ENCODE peak calls at places on chromosomes 3 and 15, in nine cellular contexts. C is GM20000, H is glutamatergic neuron, R is fibroblast of pulmonary artery, F is heart right ventricle, M is epithelial cell of esophagus, N is HFF-Myc, D is bronchial epithelial cell, L is B cell. A is an unnamed sample.

GRCh38 chr15:59199775-59200465 is 6.7 kb upstream of the LDHAL6B start:
- DNase-seq in C (no peak), H (no peak), R (peak), F (no peak), M (peak), N (peak), D (peak), L (no peak), A (no peak)

GRCh38 chr15:99212401-99212800 is 37.0 kb downstream of the TTC23 start:
- DNase-seq in C (no peak), H (no peak), R (peak), F (no peak), M (peak), N (no peak), D (no peak), L (no peak), A (no peak)

GRCh38 chr3:21041621-21042020 is 709.4 kb downstream of the ZNF385D start:
- DNase-seq in C (no peak), H (no peak), R (peak), F (no peak), M (no peak), N (no peak), D (no peak), L (no peak), A (no peak)

GRCh38 chr15:42046597-42046996 is 25.8 kb upstream of the PLA2G4E start:
- DNase-seq in C (no peak), H (no peak), R (no peak), F (no peak), M (no peak), N (no peak), D (peak), L (no peak), A (no peak)

GRCh38 chr3:71146673-71147072 is 436.9 kb downstream of the FOXP1 start:
- DNase-seq in C (no peak), H (peak), R (no peak), F (no peak), M (no peak), N (no peak), D (no peak), L (no peak), A (no peak)

GRCh38 chr3:172140499-172141391 is 101.4 kb downstream of the FNDC3B start:
- DNase-seq in C (no peak), H (no peak), R (peak), F (no peak), M (peak), N (no peak), D (peak), L (no peak), A (no peak)

GRCh38 chr3:38139191-38139590 is 730 bp downstream of the MYD88 start:
- DNase-seq in C (no peak), H (no peak), R (no peak), F (no peak), M (peak), N (no peak), D (no peak), L (no peak), A (no peak)

GRCh38 chr3:74370342-74370741 is 244.1 kb downstream of the CNTN3 start:
- DNase-seq in C (no peak), H (no peak), R (no peak), F (no peak), M (no peak), N (no peak), D (no peak), L (no peak), A (no peak)

GRCh38 chr15:100464256-100464655 is 64.5 kb downstream of the CERS3 start:
- DNase-seq in C (no peak), H (no peak), R (no peak), F (no peak), M (peak), N (no peak), D (peak), L (no peak), A (no peak)

GRCh38 chr3:140753865-140754754 is 76.2 kb downstream of the TRIM42 start:
- DNase-seq in C (no peak), H (no peak), R (no peak), F (no peak), M (peak), N (no peak), D (peak), L (no peak), A (no peak)

GRCh38 chr3:136939489-136939888 is 18.3 kb upstream of the IL20RB start:
- DNase-seq in C (no peak), H (no peak), R (no peak), F (no peak), M (no peak), N (no peak), D (no peak), L (no peak), A (no peak)

GRCh38 chr15:39354188-39354587 is 226.7 kb upstream of the THBS1 start:
- DNase-seq in C (no peak), H (no peak), R (no peak), F (no peak), M (no peak), N (no peak), D (no peak), L (no peak), A (no peak)

GRCh38 chr3:97662264-97662663 is 102.3 kb upstream of the ARL6 start:
- DNase-seq in C (no peak), H (no peak), R (no peak), F (no peak), M (no peak), N (no peak), D (no peak), L (no peak), A (no peak)

GRCh38 chr3:182136008-182136910 is 424.5 kb downstream of the SOX2 start:
- DNase-seq in C (no peak), H (no peak), R (no peak), F (no peak), M (no peak), N (no peak), D (no peak), L (no peak), A (no peak)

GRCh38 chr3:143849854-143850549 is 1.7 kb upstream of the SLC9A9 start:
- DNase-seq in C (no peak), H (no peak), R (peak), F (no peak), M (peak), N (peak), D (peak), L (no peak), A (no peak)

GRCh38 chr3:128354788-128355548 is 111.7 kb downstream of the DNAJB8 start:
- DNase-seq in C (no peak), H (no peak), R (no peak), F (no peak), M (no peak), N (no peak), D (no peak), L (no peak), A (no peak)

GRCh38 chr3:72301779-72302178 is 516.8 kb upstream of the PROK2 start:
- DNase-seq in C (no peak), H (no peak), R (no peak), F (no peak), M (no peak), N (no peak), D (no peak), L (no peak), A (no peak)

GRCh38 chr3:143658116-143658515 is 190.2 kb downstream of the SLC9A9 start:
- DNase-seq in C (no peak), H (no peak), R (no peak), F (no peak), M (no peak), N (no peak), D (no peak), L (no peak), A (no peak)

GRCh38 chr15:77030042-77030927 is 35.4 kb downstream of the PSTPIP1 start:
- DNase-seq in C (peak), H (no peak), R (no peak), F (no peak), M (no peak), N (no peak), D (no peak), L (peak), A (peak)

DNA sequence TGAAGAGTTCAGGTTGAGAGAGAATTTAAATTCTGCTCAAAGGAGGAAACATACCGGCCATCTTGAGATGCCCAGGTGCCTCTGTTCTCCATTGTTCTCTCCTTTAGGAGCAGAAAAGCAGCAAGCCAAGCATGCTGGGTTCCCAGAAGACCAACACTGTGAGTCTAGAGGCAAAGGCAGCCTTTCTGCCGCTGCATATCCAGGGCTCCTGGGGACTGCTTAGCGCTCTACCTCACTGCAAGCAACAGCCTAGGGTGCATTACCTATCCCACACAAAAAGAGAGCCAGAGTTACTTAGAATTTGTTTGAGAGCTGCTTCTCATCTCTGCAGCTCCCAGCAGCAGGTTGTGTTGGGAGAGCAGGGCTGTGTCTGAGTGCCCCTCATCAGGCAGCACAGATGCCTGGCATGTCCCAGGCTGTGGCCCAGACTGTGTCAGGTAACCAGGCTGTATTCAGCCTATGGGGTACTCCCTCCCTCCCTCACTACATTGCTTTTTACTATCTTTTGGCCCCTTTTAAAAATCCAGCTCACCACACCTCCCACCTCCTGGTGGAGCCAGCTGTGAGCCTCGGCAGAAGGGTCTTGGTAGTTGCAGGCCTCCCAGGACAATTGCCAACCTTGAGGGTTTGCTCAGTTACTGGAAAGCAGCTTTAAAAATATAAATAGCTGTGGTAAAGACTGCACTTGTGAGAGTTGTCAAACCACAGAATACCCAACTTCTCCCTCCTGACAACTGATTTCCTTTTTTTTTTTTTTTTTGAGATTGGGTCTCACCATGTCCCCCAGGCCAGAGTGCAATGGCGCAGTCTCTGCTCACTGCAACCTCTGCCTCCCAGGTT is 30.2 kb downstream of the BCL2L10 start:
- DNase-seq in C (peak), H (no peak), R (no peak), F (no peak), M (no peak), N (no peak), D (no peak), L (no peak), A (no peak)
- TF ChIP-seq CTCF in C (no peak), H (no peak), R (no peak), F (no peak), M (no peak), N (no peak), D (no peak), L (no peak), A (no peak)

GRCh38 chr3:36403661-36404060 is 23.4 kb downstream of the STAC start:
- DNase-seq in C (no peak), H (no peak), R (no peak), F (no peak), M (peak), N (no peak), D (peak), L (no peak), A (no peak)

GRCh38 chr3:36405193-36405592 is 24.9 kb downstream of the STAC start:
- DNase-seq in C (no peak), H (no peak), R (no peak), F (no peak), M (peak), N (no peak), D (peak), L (no peak), A (no peak)

GRCh38 chr3:36409862-36410261 is 29.6 kb downstream of the STAC start:
- DNase-seq in C (no peak), H (no peak), R (no peak), F (no peak), M (no peak), N (no peak), D (no peak), L (no peak), A (no peak)

GRCh38 chr3:36408146-36408545 is 27.8 kb downstream of the STAC start:
- DNase-seq in C (no peak), H (no peak), R (no peak), F (no peak), M (no peak), N (no peak), D (no peak), L (no peak), A (no peak)
- TF ChIP-seq CTCF in C (no peak), H (no peak), R (peak), F (no peak), M (no peak), N (peak), D (no peak), L (no peak), A (no peak)

GRCh38 chr3:66500575-66501482 is at the start of gene LRIG1:
- DNase-seq in C (peak), H (peak), R (peak), F (peak), M (peak), N (peak), D (peak), L (peak), A (peak)
- TF ChIP-seq CTCF in C (no peak), H (peak), R (no peak), F (peak), M (peak), N (no peak), D (peak), L (peak), A (peak)

GRCh38 chr15:90934949-90935751 is at the start of gene UNC45A:
- DNase-seq in C (peak), H (peak), R (peak), F (peak), M (peak), N (peak), D (peak), L (peak), A (peak)
- TF ChIP-seq CTCF in C (no peak), H (no peak), R (no peak), F (no peak), M (no peak), N (no peak), D (no peak), L (no peak), A (no peak)

GRCh38 chr15:45118131-45118588 is 4.0 kb downstream of the DUOXA2 start:
- DNase-seq in C (peak), H (peak), R (peak), F (peak), M (peak), N (peak), D (peak), L (peak), A (peak)
- TF ChIP-seq CTCF in C (peak), H (peak), R (no peak), F (peak), M (peak), N (peak), D (peak), L (peak), A (peak)

GRCh38 chr3:52512105-52512504 is 17.0 kb downstream of the STAB1 start:
- DNase-seq in C (no peak), H (no peak), R (no peak), F (no peak), M (no peak), N (no peak), D (no peak), L (no peak), A (no peak)

GRCh38 chr3:52507359-52507758 is 12.2 kb downstream of the STAB1 start:
- DNase-seq in C (no peak), H (no peak), R (peak), F (no peak), M (peak), N (peak), D (peak), L (no peak), A (no peak)

GRCh38 chr3:52511509-52511908 is 16.4 kb downstream of the STAB1 start:
- DNase-seq in C (no peak), H (no peak), R (no peak), F (no peak), M (no peak), N (no peak), D (no peak), L (no peak), A (no peak)

GRCh38 chr3:52512727-52513126 is 17.6 kb downstream of the STAB1 start:
- DNase-seq in C (no peak), H (no peak), R (no peak), F (no peak), M (no peak), N (no peak), D (no peak), L (no peak), A (no peak)

DNA sequence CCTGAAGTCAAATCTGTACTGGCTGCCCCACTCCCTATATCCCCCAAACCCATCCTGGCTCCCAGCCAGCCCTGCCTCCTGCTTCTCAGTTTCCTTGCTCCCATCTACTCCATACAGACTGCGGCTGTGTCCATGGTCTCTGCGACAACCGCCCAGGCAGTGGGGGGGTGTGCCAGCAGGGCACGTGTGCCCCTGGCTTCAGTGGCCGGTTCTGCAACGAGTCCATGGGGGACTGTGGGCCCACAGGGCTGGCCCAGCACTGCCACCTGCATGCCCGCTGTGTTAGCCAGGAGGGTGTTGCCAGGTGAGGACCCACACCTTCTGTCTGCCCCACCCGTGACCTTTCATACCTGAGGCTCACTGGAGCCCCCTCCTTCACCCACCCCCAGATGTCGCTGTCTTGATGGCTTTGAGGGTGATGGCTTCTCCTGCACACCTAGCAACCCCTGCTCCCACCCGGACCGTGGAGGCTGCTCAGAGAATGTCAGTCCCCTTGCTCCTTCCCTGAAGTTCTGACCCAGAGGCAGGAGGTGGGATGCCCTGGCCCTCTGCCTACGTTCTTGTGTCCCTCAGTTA is 14.7 kb downstream of the STAB1 start:
- DNase-seq in C (no peak), H (no peak), R (no peak), F (no peak), M (no peak), N (no peak), D (no peak), L (no peak), A (no peak)
- TF ChIP-seq CTCF in C (no peak), H (no peak), R (no peak), F (no peak), M (no peak), N (no peak), D (no peak), L (no peak), A (no peak)

A was measured in natural killer cell.